ENCODE peak calls at places on chromosomes 6 and 20, in six cellular contexts. One of them, this sample, is unnamed.

GRCh38 chr6:31126416-31127175 is 6.3 kb upstream of the CDSN start:
- DNase-seq in HCT116: no peak
- DNase-seq in suprapubic skin: no peak
- DNase-seq in uterus: no peak
- DNase-seq in ovary: no peak
- DNase-seq in H54: no peak
- DNase-seq in this sample: no peak

GRCh38 chr6:71727632-71728294 is 158.6 kb upstream of the RIMS1 start:
- DNase-seq in uterus: no peak
- DNase-seq in ovary: no peak
- DNase-seq in suprapubic skin: no peak
- DNase-seq in H54: no peak
- DNase-seq in HCT116: no peak
- DNase-seq in this sample: no peak

GRCh38 chr6:37650071-37650481 is 47.6 kb downstream of the MDGA1 start:
- DNase-seq in ovary: no peak
- DNase-seq in H54: no peak
- DNase-seq in HCT116: no peak
- DNase-seq in uterus: no peak
- DNase-seq in suprapubic skin: no peak
- DNase-seq in this sample: peak

GRCh38 chr6:160116411-160116810 is 5.2 kb upstream of the SLC22A1 start:
- DNase-seq in ovary: no peak
- DNase-seq in uterus: no peak
- DNase-seq in H54: no peak
- DNase-seq in HCT116: no peak
- DNase-seq in suprapubic skin: no peak
- DNase-seq in this sample: no peak

GRCh38 chr6:35725721-35726438 is 11.0 kb upstream of the ARMC12 start:
- DNase-seq in H54: no peak
- DNase-seq in ovary: no peak
- DNase-seq in suprapubic skin: peak
- DNase-seq in HCT116: no peak
- DNase-seq in uterus: peak
- DNase-seq in this sample: no peak

GRCh38 chr20:56373942-56374341 is 15.2 kb downstream of the FAM210B start:
- DNase-seq in uterus: no peak
- DNase-seq in H54: peak
- DNase-seq in suprapubic skin: no peak
- DNase-seq in HCT116: no peak
- DNase-seq in ovary: no peak
- DNase-seq in this sample: peak

GRCh38 chr6:27837636-27838512 is 74.3 kb downstream of the OR2B2 start:
- DNase-seq in H54: peak
- DNase-seq in ovary: peak
- DNase-seq in uterus: peak
- DNase-seq in suprapubic skin: peak
- DNase-seq in HCT116: peak
- DNase-seq in this sample: peak

GRCh38 chr6:3001773-3002293 is 2.1 kb downstream of the NQO2 start:
- DNase-seq in H54: peak
- DNase-seq in ovary: no peak
- DNase-seq in uterus: no peak
- DNase-seq in HCT116: peak
- DNase-seq in suprapubic skin: no peak
- DNase-seq in this sample: peak

GRCh38 chr6:134546962-134547645 is 229.2 kb upstream of the SGK1 start:
- DNase-seq in ovary: no peak
- DNase-seq in uterus: no peak
- DNase-seq in H54: no peak
- DNase-seq in HCT116: no peak
- DNase-seq in suprapubic skin: no peak
- DNase-seq in this sample: no peak

GRCh38 chr6:35302604-35303218 is 5.1 kb downstream of the DEF6 start:
- DNase-seq in uterus: no peak
- DNase-seq in HCT116: peak
- DNase-seq in suprapubic skin: peak
- DNase-seq in H54: peak
- DNase-seq in ovary: no peak
- DNase-seq in this sample: peak

GRCh38 chr20:40920291-40920690 is 108.3 kb upstream of the TOP1 start:
- DNase-seq in ovary: no peak
- DNase-seq in H54: no peak
- DNase-seq in uterus: no peak
- DNase-seq in HCT116: no peak
- DNase-seq in suprapubic skin: no peak
- DNase-seq in this sample: no peak

GRCh38 chr6:166354143-166354542 is 11.8 kb upstream of the SFT2D1 start:
- DNase-seq in uterus: no peak
- DNase-seq in HCT116: no peak
- DNase-seq in ovary: no peak
- DNase-seq in suprapubic skin: no peak
- DNase-seq in H54: no peak
- DNase-seq in this sample: no peak

DNA sequence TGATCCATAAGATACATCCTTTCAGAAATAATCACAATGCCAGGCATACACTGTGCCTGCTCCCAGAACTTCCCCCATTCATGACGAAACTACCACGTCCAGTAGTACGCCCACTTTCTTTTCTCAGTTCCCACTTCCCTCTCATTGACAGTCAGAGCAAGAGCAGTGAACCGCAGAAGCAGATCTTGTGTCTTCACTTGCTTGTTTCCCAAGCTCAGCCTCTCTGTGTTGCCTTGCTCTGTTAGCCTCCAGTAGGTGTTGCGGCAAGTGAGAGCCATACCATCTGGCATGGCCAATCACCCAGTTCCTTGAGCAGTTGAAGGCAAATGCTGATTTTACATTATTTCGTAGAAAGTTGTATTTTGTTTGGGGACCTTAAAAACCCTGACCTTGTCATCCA is 11.7 kb downstream of the UST start:
- DNase-seq in suprapubic skin: no peak
- DNase-seq in uterus: no peak
- DNase-seq in HCT116: no peak
- DNase-seq in ovary: no peak
- DNase-seq in H54: no peak
- DNase-seq in this sample: no peak
- TF ChIP-seq POLR2A in suprapubic skin: no peak
- TF ChIP-seq POLR2A in uterus: no peak
- TF ChIP-seq POLR2A in HCT116: no peak
- TF ChIP-seq POLR2A in ovary: no peak
- TF ChIP-seq POLR2A in H54: no peak
- TF ChIP-seq POLR2A in this sample: no peak

DNA sequence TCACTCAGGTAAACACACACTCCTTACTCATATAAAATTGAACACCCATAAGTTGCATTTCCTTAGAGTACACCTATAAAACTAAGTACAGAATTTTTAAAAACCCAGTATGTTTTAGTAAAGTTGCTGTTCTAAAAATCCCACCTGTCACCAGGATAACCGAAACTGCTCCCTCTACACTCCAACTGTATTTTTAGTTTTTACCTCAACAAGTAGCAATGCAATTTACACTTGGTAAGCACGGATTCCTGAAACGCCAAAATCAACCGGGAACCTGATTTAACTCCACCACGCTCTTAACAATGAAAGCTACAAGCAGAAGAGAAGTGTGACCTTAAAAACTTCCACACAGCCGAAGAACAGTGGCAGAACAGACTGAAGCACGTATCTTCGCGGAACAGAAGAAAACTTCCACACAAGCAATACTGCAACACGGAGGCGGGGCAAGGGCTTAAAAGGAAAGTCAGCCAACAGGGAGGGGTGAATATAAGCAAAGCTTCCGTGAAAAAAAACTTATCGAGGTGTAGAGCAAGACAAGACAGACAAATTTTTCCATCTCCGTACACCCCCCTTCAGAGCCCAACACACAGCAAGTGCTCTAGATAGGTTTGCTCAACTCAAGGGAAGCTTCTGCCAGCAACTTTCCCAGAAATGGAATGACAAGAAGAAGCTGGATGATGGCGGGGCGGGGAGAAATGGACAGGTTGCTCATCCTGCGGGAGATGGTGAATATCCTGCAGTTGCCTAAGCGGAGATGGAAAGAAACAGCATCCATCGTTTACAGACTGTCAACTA is 1.4 kb downstream of the STAU1 start:
- DNase-seq in uterus: peak
- DNase-seq in HCT116: no peak
- DNase-seq in ovary: peak
- DNase-seq in suprapubic skin: peak
- DNase-seq in H54: peak
- DNase-seq in this sample: peak
- TF ChIP-seq POLR2A in uterus: no peak
- TF ChIP-seq POLR2A in HCT116: no peak
- TF ChIP-seq POLR2A in ovary: no peak
- TF ChIP-seq POLR2A in suprapubic skin: no peak
- TF ChIP-seq POLR2A in H54: no peak
- TF ChIP-seq POLR2A in this sample: peak

GRCh38 chr20:34673411-34673810 is 3.5 kb downstream of the PIGU start:
- DNase-seq in ovary: no peak
- DNase-seq in HCT116: no peak
- DNase-seq in H54: no peak
- DNase-seq in suprapubic skin: no peak
- DNase-seq in uterus: no peak
- DNase-seq in this sample: no peak

GRCh38 chr20:34680586-34680985 is 3.7 kb upstream of the PIGU start:
- DNase-seq in suprapubic skin: no peak
- DNase-seq in ovary: no peak
- DNase-seq in H54: no peak
- DNase-seq in uterus: no peak
- DNase-seq in HCT116: no peak
- DNase-seq in this sample: peak

GRCh38 chr20:34675993-34676641 is 775 bp downstream of the PIGU start:
- DNase-seq in HCT116: no peak
- DNase-seq in ovary: no peak
- DNase-seq in uterus: no peak
- DNase-seq in suprapubic skin: no peak
- DNase-seq in H54: no peak
- DNase-seq in this sample: no peak

GRCh38 chr20:34675561-34675960 is 1.3 kb downstream of the PIGU start:
- DNase-seq in H54: no peak
- DNase-seq in ovary: peak
- DNase-seq in uterus: no peak
- DNase-seq in suprapubic skin: no peak
- DNase-seq in HCT116: no peak
- DNase-seq in this sample: peak

GRCh38 chr20:34676642-34677373 is at the start of gene PIGU:
- DNase-seq in suprapubic skin: peak
- DNase-seq in uterus: peak
- DNase-seq in ovary: peak
- DNase-seq in HCT116: peak
- DNase-seq in H54: peak
- DNase-seq in this sample: peak
- TF ChIP-seq POLR2A in suprapubic skin: no peak
- TF ChIP-seq POLR2A in uterus: peak
- TF ChIP-seq POLR2A in ovary: peak
- TF ChIP-seq POLR2A in HCT116: peak
- TF ChIP-seq POLR2A in H54: peak
- TF ChIP-seq POLR2A in this sample: peak

DNA sequence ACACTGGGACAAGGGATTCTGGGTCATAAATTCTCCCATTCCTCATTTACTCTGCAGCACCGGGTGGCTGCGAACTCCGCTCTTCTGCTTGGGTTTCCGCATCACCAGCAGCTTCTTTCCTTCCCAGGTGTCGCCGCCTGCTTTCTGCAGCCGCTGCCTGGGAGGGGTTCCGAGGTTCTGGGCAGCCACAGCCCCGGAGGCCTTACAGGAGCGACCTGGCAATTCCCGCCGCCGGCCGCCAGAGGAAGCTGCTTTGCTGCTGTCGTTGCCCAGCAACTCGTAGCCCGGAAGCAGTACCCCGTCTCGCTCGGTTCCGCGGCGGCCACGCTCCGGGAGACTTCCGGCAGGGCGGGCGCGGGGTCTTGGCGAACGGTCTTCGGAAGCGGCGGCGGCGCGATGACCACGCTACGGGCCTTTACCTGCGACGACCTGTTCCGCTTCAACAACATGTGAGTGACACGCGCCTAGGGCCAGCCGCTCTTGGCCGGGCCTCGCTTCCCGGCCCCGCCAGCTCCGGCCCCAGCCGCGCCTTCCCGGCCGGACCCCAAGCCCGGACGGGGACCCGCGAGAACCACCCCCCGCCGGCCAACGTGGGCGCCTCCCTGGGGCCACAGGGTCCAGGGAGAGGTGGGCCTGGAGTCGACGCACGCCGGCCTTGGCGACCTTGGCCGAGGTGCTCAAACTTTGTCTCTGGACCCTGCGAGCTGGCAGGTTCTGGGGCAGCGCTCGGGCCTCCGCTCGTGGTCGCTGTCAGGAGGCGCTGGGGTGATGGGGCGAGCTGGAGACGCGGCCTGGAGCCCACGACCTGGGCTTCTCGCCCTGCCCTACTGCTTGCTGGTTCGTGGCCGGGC is at the start of gene NAA20:
- DNase-seq in suprapubic skin: peak
- DNase-seq in HCT116: peak
- DNase-seq in H54: peak
- DNase-seq in ovary: peak
- DNase-seq in uterus: peak
- DNase-seq in this sample: peak
- TF ChIP-seq POLR2A in suprapubic skin: no peak
- TF ChIP-seq POLR2A in HCT116: peak
- TF ChIP-seq POLR2A in H54: peak
- TF ChIP-seq POLR2A in ovary: no peak
- TF ChIP-seq POLR2A in uterus: peak
- TF ChIP-seq POLR2A in this sample: peak